ENCODE peak calls at places on chromosomes 13 and 19, in four cellular contexts. Y is IMR-90, H is K562, V is GM12878. C is an unnamed sample.

GRCh38 chr13:94073006-94073744 is 406.3 kb downstream of the DCT start:
- DNase-seq in V (no peak), Y (peak; percentile 91), H (no peak), C (no peak)

GRCh38 chr13:65977525-65977924 is 1252.6 kb downstream of the PCDH9 start:
- DNase-seq in V (no peak), Y (no peak), H (no peak), C (no peak)

GRCh38 chr19:15787611-15788155 is at the start of gene OR10H5:
- DNase-seq in Y (no peak), V (no peak), H (no peak), C (no peak)

GRCh38 chr19:4447327-4448146 is 10.1 kb downstream of the UBXN6 start:
- DNase-seq in Y (no peak), H (no peak), V (no peak), C (no peak)

GRCh38 chr19:38255759-38256052 is 468 bp downstream of the PPP1R14A start:
- DNase-seq in Y (no peak), H (no peak), V (no peak), C (no peak)

GRCh38 chr19:43624933-43625332 is 5.5 kb upstream of the ZNF428 start:
- DNase-seq in H (peak; percentile 92), Y (peak; percentile 8), V (no peak), C (no peak)

GRCh38 chr13:71866173-71867091 is 572 bp downstream of the DACH1 start:
- DNase-seq in V (no peak), H (no peak), Y (no peak), C (peak; percentile 69)

GRCh38 chr13:102903659-102904407 is 58.0 kb downstream of the ERCC5 start:
- DNase-seq in V (no peak), H (peak; percentile 7), Y (peak; percentile 18), C (no peak)

GRCh38 chr13:41058229-41059070 is 2.9 kb upstream of the WBP4 start:
- DNase-seq in H (no peak), Y (peak; percentile 4), V (no peak), C (no peak)

GRCh38 chr19:13718733-13719132 is 45.6 kb upstream of the MRI1 start:
- DNase-seq in Y (peak; percentile 66), V (no peak), H (no peak), C (no peak)

GRCh38 chr13:44951184-44951583 is 38.1 kb downstream of the NUFIP1 start:
- DNase-seq in Y (peak; percentile 43), H (no peak), V (no peak), C (no peak)

GRCh38 chr13:111913790-111914189 is 153.2 kb upstream of the SOX1 start:
- DNase-seq in Y (no peak), V (no peak), H (no peak), C (no peak)

GRCh38 chr13:52128714-52129700 is at the start of gene NEK5:
- DNase-seq in V (no peak), H (peak; percentile 78), Y (peak; percentile 25), C (peak; percentile 93)

GRCh38 chr13:23984541-23984940 is 87.2 kb upstream of the C1QTNF9B start:
- DNase-seq in H (no peak), Y (no peak), V (no peak), C (no peak)

GRCh38 chr13:90302113-90302512 is 1045.4 kb upstream of the MIR17HG start:
- DNase-seq in Y (peak; percentile 10), H (no peak), V (no peak), C (no peak)

GRCh38 chr19:16447015-16447384 is 24.8 kb downstream of the EPS15L1 start:
- DNase-seq in V (peak; percentile 70), Y (peak; percentile 91), H (peak; percentile 74), C (no peak)

GRCh38 chr13:29507356-29507755 is 88.1 kb downstream of the SLC7A1 start:
- DNase-seq in H (no peak), Y (no peak), V (no peak), C (no peak)

GRCh38 chr19:27794444-27795042 is 1418.4 kb downstream of the UQCRFS1 start:
- DNase-seq in V (no peak), Y (peak; percentile 47), H (peak; percentile 24), C (peak; percentile 61)

GRCh38 chr19:402786-403185 is 6.2 kb downstream of the C2CD4C start:
- DNase-seq in Y (no peak), H (no peak), V (no peak), C (no peak)

GRCh38 chr13:73261739-73262216 is 203.0 kb downstream of the KLF5 start:
- DNase-seq in Y (no peak), V (no peak), H (no peak), C (no peak)

GRCh38 chr19:46955114-46955812 is 64.4 kb upstream of the NPAS1 start:
- DNase-seq in V (no peak), H (peak; percentile 54), Y (peak; percentile 52), C (no peak)

GRCh38 chr13:87661471-87661870 is 9.7 kb upstream of the SLITRK5 start:
- DNase-seq in Y (peak; percentile 4), H (no peak), V (no peak), C (no peak)

GRCh38 chr19:18483119-18483518 is 38.8 kb downstream of the ELL start:
- DNase-seq in H (no peak), Y (no peak), V (no peak), C (no peak)

GRCh38 chr19:28667348-28667977 is 545.5 kb downstream of the UQCRFS1 start:
- DNase-seq in H (no peak), V (no peak), Y (no peak), C (no peak)

GRCh38 chr13:112953591-112954487 is 15.2 kb upstream of the MCF2L start:
- DNase-seq in H (no peak), Y (no peak), V (no peak), C (no peak)

GRCh38 chr13:35649162-35649561 is 172.7 kb upstream of the MAB21L1 start:
- DNase-seq in Y (peak; percentile 2), H (no peak), V (no peak), C (no peak)

GRCh38 chr13:81929988-81930387 is 1589.1 kb upstream of the SPRY2 start:
- DNase-seq in V (no peak), Y (no peak), H (no peak), C (no peak)

GRCh38 chr13:80012281-80012680 is 328.6 kb downstream of the SPRY2 start:
- DNase-seq in H (no peak), Y (no peak), V (no peak), C (no peak)

GRCh38 chr19:45766293-45766918 is 2.6 kb downstream of the SIX5 start:
- DNase-seq in Y (no peak), H (no peak), V (no peak), C (no peak)

GRCh38 chr19:10332965-10333757 is at the start of gene RAVER1:
- DNase-seq in Y (peak; percentile 97), H (peak; percentile 99), V (peak; percentile 87), C (peak; percentile 84)

GRCh38 chr19:39430675-39431593 is 4.8 kb downstream of the RPS16 start:
- DNase-seq in H (peak; percentile 70), V (no peak), Y (peak; percentile 100), C (no peak)

GRCh38 chr19:39297931-39298634 is 1.9 kb downstream of the IFNL1 start:
- DNase-seq in Y (no peak), V (no peak), H (no peak), C (no peak)

GRCh38 chr13:32846556-32846955 is 169.7 kb upstream of the KL start:
- DNase-seq in Y (no peak), V (no peak), H (no peak), C (peak; percentile 60)

GRCh38 chr13:44884076-44884729 is 105.1 kb downstream of the NUFIP1 start:
- DNase-seq in H (no peak), V (no peak), Y (peak; percentile 86), C (no peak)

GRCh38 chr19:38229585-38230073 is 5.6 kb upstream of the DPF1 start:
- DNase-seq in H (peak; percentile 97), V (no peak), Y (peak; percentile 91), C (peak; percentile 85)

GRCh38 chr19:33377586-33378475 is 4.3 kb downstream of the CEBPG start:
- DNase-seq in H (no peak), V (no peak), Y (no peak), C (no peak)

GRCh38 chr19:33375760-33376159 is 2.3 kb downstream of the CEBPG start:
- DNase-seq in Y (peak; percentile 51), H (no peak), V (no peak), C (no peak)

GRCh38 chr19:33376423-33376822 is 2.9 kb downstream of the CEBPG start:
- DNase-seq in H (no peak), Y (peak; percentile 87), V (no peak), C (no peak)

GRCh38 chr19:33375156-33375744 is 1.7 kb downstream of the CEBPG start:
- DNase-seq in Y (no peak), H (no peak), V (no peak), C (no peak)

DNA sequence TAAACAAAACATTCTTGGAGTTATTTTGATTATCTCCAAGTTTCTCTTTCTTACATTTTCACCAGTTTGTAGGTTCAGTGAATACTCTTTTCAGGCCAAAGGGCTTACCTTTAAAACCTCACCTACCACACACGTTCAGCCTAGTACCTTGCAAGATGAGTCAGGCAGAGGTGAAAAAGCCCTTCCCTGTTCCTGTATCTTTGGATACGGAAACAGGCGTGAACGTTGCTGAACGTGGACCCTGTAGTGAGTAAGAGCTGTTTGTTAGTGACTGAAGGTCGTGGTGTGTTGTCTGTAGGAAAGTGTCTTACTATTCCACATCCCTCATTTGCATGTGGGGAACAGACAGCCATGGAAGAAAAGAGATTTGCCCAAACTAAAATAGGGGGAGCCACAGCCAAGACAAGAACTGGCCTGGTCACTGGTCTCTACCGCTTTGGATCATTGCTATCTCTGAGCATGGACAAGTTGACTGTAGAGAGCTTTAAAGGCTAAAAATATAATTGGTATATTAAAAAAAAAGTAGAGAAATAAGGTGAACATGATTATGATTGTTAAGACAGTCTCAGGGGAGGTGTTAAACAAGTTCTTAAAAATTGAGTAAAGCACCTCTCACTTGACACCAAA is 3.5 kb downstream of the CEBPG start:
- DNase-seq in H (no peak), V (no peak), Y (no peak), C (no peak)
- TF ChIP-seq CHD1 in H (no peak), V (no peak), Y (no peak), C (no peak)

GRCh38 chr13:26618726-26619125 is 61.2 kb downstream of the WASF3 start:
- DNase-seq in V (no peak), Y (no peak), H (no peak), C (no peak)

GRCh38 chr13:26619321-26619720 is 61.8 kb downstream of the WASF3 start:
- DNase-seq in Y (peak; percentile 91), V (no peak), H (no peak), C (no peak)

GRCh38 chr13:26621731-26622401 is 64.4 kb downstream of the WASF3 start:
- DNase-seq in H (no peak), V (no peak), Y (no peak), C (no peak)

GRCh38 chr13:26614721-26615120 is 57.2 kb downstream of the WASF3 start:
- DNase-seq in V (no peak), Y (no peak), H (no peak), C (no peak)

GRCh38 chr13:26616126-26616525 is 58.6 kb downstream of the WASF3 start:
- DNase-seq in H (no peak), Y (peak; percentile 72), V (no peak), C (no peak)
- TF ChIP-seq CHD1 in H (no peak), Y (no peak), V (no peak), C (no peak)

DNA sequence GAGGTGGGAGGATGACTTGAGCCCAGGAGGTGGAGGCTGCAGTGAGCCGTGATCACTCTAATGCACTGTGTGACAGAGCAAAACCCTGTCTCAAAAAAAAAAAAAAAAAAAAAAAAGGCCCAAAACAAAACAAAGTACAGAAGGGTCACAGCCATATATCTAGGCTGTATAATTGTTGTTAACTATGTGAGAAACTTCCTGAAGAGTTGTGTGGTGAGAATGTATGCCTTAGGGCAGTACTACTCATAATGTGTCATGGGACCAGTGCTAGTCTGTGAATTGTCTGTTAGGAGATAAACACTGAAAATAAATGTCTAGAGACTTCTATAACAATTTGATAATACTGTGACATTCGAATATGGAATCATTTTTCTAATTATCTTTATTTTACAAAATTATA is 43.1 kb downstream of the PAN3 start:
- DNase-seq in V (no peak), H (no peak), Y (peak; percentile 79), C (no peak)
- TF ChIP-seq CHD1 in V (no peak), H (no peak), Y (no peak), C (no peak)

GRCh38 chr13:22915442-22916082 is 265.2 kb upstream of the SGCG start:
- DNase-seq in H (peak; percentile 13), V (no peak), Y (peak; percentile 17), C (peak; percentile 66)
- TF ChIP-seq CHD1 in H (no peak), V (no peak), Y (no peak), C (no peak)